ENCODE peak calls at places on chromosomes 12 and 14, in six cellular contexts. One of them, this sample, is unnamed.
A peak's percentile ranks its signal among the peaks of the same experiment; 100 is the strongest.

GRCh38 chr12:129719426-129719825 is 184.4 kb downstream of the TMEM132D start:
- DNase-seq in activated T-cell treated with anti-CD3 and anti-CD28 coated beads for 24 hours: no peak
- DNase-seq in stimulated activated CD4-positive, alpha-beta T cell treated with anti-CD3 and anti-CD28 coated beads, Interleukin-4, amount 100 ng/mL, for 24 hours: no peak
- DNase-seq in NCI-H774: no peak
- DNase-seq in NCI-H524: no peak
- DNase-seq in natural killer cell: no peak
- DNase-seq in this sample: no peak

GRCh38 chr12:65823481-65824313 is 586 bp upstream of the HMGA2 start:
- DNase-seq in NCI-H524: peak; percentile 59
- DNase-seq in stimulated activated CD4-positive, alpha-beta T cell treated with anti-CD3 and anti-CD28 coated beads, Interleukin-4, amount 100 ng/mL, for 24 hours: no peak
- DNase-seq in NCI-H774: no peak
- DNase-seq in natural killer cell: peak; percentile 15
- DNase-seq in activated T-cell treated with anti-CD3 and anti-CD28 coated beads for 24 hours: no peak
- DNase-seq in this sample: no peak

GRCh38 chr14:34297786-34298520 is 164.1 kb downstream of the SPTSSA start:
- DNase-seq in stimulated activated CD4-positive, alpha-beta T cell treated with anti-CD3 and anti-CD28 coated beads, Interleukin-4, amount 100 ng/mL, for 24 hours: no peak
- DNase-seq in NCI-H774: no peak
- DNase-seq in natural killer cell: no peak
- DNase-seq in activated T-cell treated with anti-CD3 and anti-CD28 coated beads for 24 hours: no peak
- DNase-seq in NCI-H524: no peak
- DNase-seq in this sample: peak; percentile 2

GRCh38 chr12:128338344-128338743 is 71.4 kb downstream of the TMEM132C start:
- DNase-seq in NCI-H524: no peak
- DNase-seq in NCI-H774: no peak
- DNase-seq in natural killer cell: no peak
- DNase-seq in stimulated activated CD4-positive, alpha-beta T cell treated with anti-CD3 and anti-CD28 coated beads, Interleukin-4, amount 100 ng/mL, for 24 hours: no peak
- DNase-seq in activated T-cell treated with anti-CD3 and anti-CD28 coated beads for 24 hours: no peak
- DNase-seq in this sample: no peak

GRCh38 chr14:76236172-76237130 is 84.7 kb downstream of the GPATCH2L start:
- DNase-seq in activated T-cell treated with anti-CD3 and anti-CD28 coated beads for 24 hours: no peak
- DNase-seq in NCI-H524: no peak
- DNase-seq in natural killer cell: no peak
- DNase-seq in NCI-H774: no peak
- DNase-seq in stimulated activated CD4-positive, alpha-beta T cell treated with anti-CD3 and anti-CD28 coated beads, Interleukin-4, amount 100 ng/mL, for 24 hours: no peak
- DNase-seq in this sample: no peak

GRCh38 chr12:132596016-132596415 is 14.4 kb downstream of the LRCOL1 start:
- DNase-seq in natural killer cell: no peak
- DNase-seq in stimulated activated CD4-positive, alpha-beta T cell treated with anti-CD3 and anti-CD28 coated beads, Interleukin-4, amount 100 ng/mL, for 24 hours: no peak
- DNase-seq in NCI-H524: no peak
- DNase-seq in NCI-H774: no peak
- DNase-seq in activated T-cell treated with anti-CD3 and anti-CD28 coated beads for 24 hours: no peak
- DNase-seq in this sample: no peak

GRCh38 chr14:60724080-60724618 is at the start of gene SIX4:
- DNase-seq in natural killer cell: no peak
- DNase-seq in NCI-H774: peak; percentile 80
- DNase-seq in stimulated activated CD4-positive, alpha-beta T cell treated with anti-CD3 and anti-CD28 coated beads, Interleukin-4, amount 100 ng/mL, for 24 hours: peak; percentile 11
- DNase-seq in activated T-cell treated with anti-CD3 and anti-CD28 coated beads for 24 hours: no peak
- DNase-seq in NCI-H524: peak; percentile 92
- DNase-seq in this sample: peak; percentile 89

GRCh38 chr14:91173221-91173670 is 59.4 kb downstream of the DGLUCY start:
- DNase-seq in NCI-H524: peak; percentile 61
- DNase-seq in stimulated activated CD4-positive, alpha-beta T cell treated with anti-CD3 and anti-CD28 coated beads, Interleukin-4, amount 100 ng/mL, for 24 hours: peak; percentile 86
- DNase-seq in natural killer cell: peak; percentile 70
- DNase-seq in activated T-cell treated with anti-CD3 and anti-CD28 coated beads for 24 hours: peak; percentile 70
- DNase-seq in NCI-H774: peak; percentile 64
- DNase-seq in this sample: peak; percentile 36

GRCh38 chr14:76765461-76765931 is 4.2 kb downstream of the VASH1 start:
- DNase-seq in NCI-H774: no peak
- DNase-seq in NCI-H524: no peak
- DNase-seq in stimulated activated CD4-positive, alpha-beta T cell treated with anti-CD3 and anti-CD28 coated beads, Interleukin-4, amount 100 ng/mL, for 24 hours: no peak
- DNase-seq in natural killer cell: no peak
- DNase-seq in activated T-cell treated with anti-CD3 and anti-CD28 coated beads for 24 hours: no peak
- DNase-seq in this sample: no peak

GRCh38 chr14:29320261-29320660 is 553.7 kb downstream of the FOXG1 start:
- DNase-seq in NCI-H524: no peak
- DNase-seq in natural killer cell: no peak
- DNase-seq in activated T-cell treated with anti-CD3 and anti-CD28 coated beads for 24 hours: no peak
- DNase-seq in NCI-H774: no peak
- DNase-seq in stimulated activated CD4-positive, alpha-beta T cell treated with anti-CD3 and anti-CD28 coated beads, Interleukin-4, amount 100 ng/mL, for 24 hours: no peak
- DNase-seq in this sample: no peak

GRCh38 chr14:96189288-96189711 is 15.3 kb upstream of the BDKRB2 start:
- DNase-seq in stimulated activated CD4-positive, alpha-beta T cell treated with anti-CD3 and anti-CD28 coated beads, Interleukin-4, amount 100 ng/mL, for 24 hours: no peak
- DNase-seq in NCI-H524: no peak
- DNase-seq in natural killer cell: no peak
- DNase-seq in activated T-cell treated with anti-CD3 and anti-CD28 coated beads for 24 hours: no peak
- DNase-seq in NCI-H774: no peak
- DNase-seq in this sample: no peak

GRCh38 chr14:59595071-59595470 is 18.5 kb upstream of the CCDC175 start:
- DNase-seq in natural killer cell: no peak
- DNase-seq in activated T-cell treated with anti-CD3 and anti-CD28 coated beads for 24 hours: no peak
- DNase-seq in NCI-H774: no peak
- DNase-seq in stimulated activated CD4-positive, alpha-beta T cell treated with anti-CD3 and anti-CD28 coated beads, Interleukin-4, amount 100 ng/mL, for 24 hours: no peak
- DNase-seq in NCI-H524: no peak
- DNase-seq in this sample: no peak

GRCh38 chr14:24848427-24848826 is 201.5 kb downstream of the STXBP6 start:
- DNase-seq in NCI-H524: no peak
- DNase-seq in natural killer cell: no peak
- DNase-seq in stimulated activated CD4-positive, alpha-beta T cell treated with anti-CD3 and anti-CD28 coated beads, Interleukin-4, amount 100 ng/mL, for 24 hours: no peak
- DNase-seq in NCI-H774: no peak
- DNase-seq in activated T-cell treated with anti-CD3 and anti-CD28 coated beads for 24 hours: no peak
- DNase-seq in this sample: no peak

GRCh38 chr12:2649201-2650030 is 145.4 kb upstream of the FKBP4 start:
- DNase-seq in activated T-cell treated with anti-CD3 and anti-CD28 coated beads for 24 hours: no peak
- DNase-seq in stimulated activated CD4-positive, alpha-beta T cell treated with anti-CD3 and anti-CD28 coated beads, Interleukin-4, amount 100 ng/mL, for 24 hours: no peak
- DNase-seq in NCI-H524: no peak
- DNase-seq in NCI-H774: no peak
- DNase-seq in natural killer cell: no peak
- DNase-seq in this sample: no peak

GRCh38 chr12:53097207-53097563 is 282 bp upstream of the IGFBP6 start:
- DNase-seq in NCI-H774: no peak
- DNase-seq in NCI-H524: no peak
- DNase-seq in activated T-cell treated with anti-CD3 and anti-CD28 coated beads for 24 hours: no peak
- DNase-seq in stimulated activated CD4-positive, alpha-beta T cell treated with anti-CD3 and anti-CD28 coated beads, Interleukin-4, amount 100 ng/mL, for 24 hours: no peak
- DNase-seq in natural killer cell: no peak
- DNase-seq in this sample: no peak

This sample was measured in DMS 273 treated with DMSO at 0.1 percent for 48 hours.